ENCODE peak calls at places on chromosomes 13 and 19, in seven cellular contexts. S, Y, P, F, V, M and R are unnamed samples.
A peak's percentile ranks its signal among the peaks of the same experiment; 100 is the strongest.

GRCh38 chr19:30074741-30075460 is 132.9 kb downstream of the URI1 start:
- DNase-seq in M (no peak), S (no peak), Y (no peak), F (no peak), P (no peak), V (no peak), R (no peak)

GRCh38 chr13:100235311-100235901 is 146.5 kb downstream of the PCCA start:
- DNase-seq in Y (no peak), S (peak; percentile 20), F (no peak), P (peak; percentile 44), V (peak; percentile 73), M (no peak), R (peak; percentile 15)

GRCh38 chr13:30660796-30661195 is 43.1 kb downstream of the USPL1 start:
- DNase-seq in M (no peak), Y (no peak), V (no peak), P (peak; percentile 37), S (no peak), F (no peak), R (no peak)

GRCh38 chr13:23871616-23872220 is 17.5 kb downstream of the MIPEP start:
- DNase-seq in P (peak; percentile 20), M (no peak), V (peak; percentile 62), F (no peak), S (no peak), Y (no peak), R (no peak)

GRCh38 chr13:38662362-38662761 is 24.5 kb upstream of the FREM2 start:
- DNase-seq in P (peak; percentile 56), Y (no peak), F (no peak), M (no peak), S (no peak), V (peak; percentile 58), R (no peak)

GRCh38 chr13:25165664-25166063 is 6.4 kb downstream of the AMER2 start:
- DNase-seq in Y (no peak), M (no peak), F (no peak), P (peak; percentile 52), V (no peak), S (no peak), R (no peak)

GRCh38 chr13:111920306-111920931 is 146.5 kb upstream of the SOX1 start:
- DNase-seq in V (no peak), Y (no peak), P (no peak), S (no peak), M (no peak), F (no peak), R (no peak)

GRCh38 chr19:33482486-33482885 is 39.1 kb downstream of the PEPD start:
- DNase-seq in Y (no peak), F (no peak), S (no peak), P (no peak), M (no peak), V (peak; percentile 36), R (no peak)

GRCh38 chr19:33902395-33902794 is 105.7 kb downstream of the KCTD15 start:
- DNase-seq in S (no peak), V (no peak), F (no peak), P (no peak), Y (no peak), M (no peak), R (no peak)

GRCh38 chr13:21326155-21327030 is 132.7 kb downstream of the ZDHHC20 start:
- DNase-seq in V (peak; percentile 35), M (no peak), P (peak; percentile 26), S (no peak), F (peak; percentile 86), Y (peak; percentile 24), R (peak; percentile 30)

GRCh38 chr19:10260141-10260584 is 8.1 kb downstream of the MRPL4 start:
- DNase-seq in S (no peak), M (no peak), Y (no peak), P (no peak), V (no peak), F (no peak), R (peak; percentile 67)

GRCh38 chr19:50496189-50497029 is 14.6 kb downstream of the JOSD2 start:
- DNase-seq in S (no peak), P (peak; percentile 52), M (no peak), V (no peak), F (peak; percentile 47), Y (no peak), R (peak; percentile 85)

GRCh38 chr13:32468502-32469147 is 40.7 kb upstream of the N4BP2L1 start:
- DNase-seq in M (no peak), Y (no peak), F (no peak), P (no peak), S (no peak), V (no peak), R (no peak)

GRCh38 chr13:101868585-101869469 is 416.4 kb downstream of the ITGBL1 start:
- DNase-seq in S (no peak), M (no peak), P (peak; percentile 47), V (no peak), F (no peak), Y (no peak), R (no peak)

GRCh38 chr13:37395544-37395943 is 203.0 kb downstream of the POSTN start:
- DNase-seq in F (no peak), P (no peak), V (no peak), M (no peak), Y (no peak), S (no peak), R (no peak)

DNA sequence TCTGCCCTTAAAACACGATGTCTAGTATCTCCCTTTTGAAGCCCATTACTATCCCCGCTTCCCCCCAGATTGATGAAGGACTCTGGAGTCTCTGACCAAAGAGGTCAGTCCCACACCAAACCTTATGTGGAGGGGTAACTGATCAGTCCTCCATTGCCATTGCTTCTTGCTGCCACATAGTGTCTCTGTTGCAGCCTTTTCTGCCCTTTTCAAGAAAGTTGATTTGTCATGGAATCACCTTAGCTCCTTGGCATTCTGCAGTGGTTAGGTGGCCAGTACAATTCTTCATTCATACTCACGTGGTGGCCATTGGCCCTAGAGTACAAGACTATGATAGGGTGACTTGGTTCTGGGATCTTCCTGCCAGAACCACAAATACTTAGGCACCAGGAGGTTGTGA is 8.4 kb upstream of the HTR2A start:
- DNase-seq in P (no peak), Y (no peak), M (no peak), F (no peak), V (no peak), S (no peak), R (no peak)
- TF ChIP-seq CTCF in P (no peak), Y (no peak), M (no peak), F (no peak), V (peak; percentile 32), S (no peak), R (no peak)

GRCh38 chr13:60412909-60413616 is 16.0 kb downstream of the TDRD3 start:
- DNase-seq in S (no peak), F (no peak), Y (no peak), V (no peak), P (no peak), M (no peak), R (no peak)

GRCh38 chr13:60417734-60418133 is 20.7 kb downstream of the TDRD3 start:
- DNase-seq in F (no peak), V (no peak), P (no peak), M (no peak), S (no peak), Y (no peak), R (no peak)

GRCh38 chr13:60411464-60411863 is 14.4 kb downstream of the TDRD3 start:
- DNase-seq in M (no peak), S (no peak), Y (no peak), V (no peak), P (no peak), F (no peak), R (no peak)

GRCh38 chr13:60411983-60412382 is 15.0 kb downstream of the TDRD3 start:
- DNase-seq in Y (no peak), M (no peak), S (no peak), F (no peak), V (no peak), P (no peak), R (no peak)

DNA sequence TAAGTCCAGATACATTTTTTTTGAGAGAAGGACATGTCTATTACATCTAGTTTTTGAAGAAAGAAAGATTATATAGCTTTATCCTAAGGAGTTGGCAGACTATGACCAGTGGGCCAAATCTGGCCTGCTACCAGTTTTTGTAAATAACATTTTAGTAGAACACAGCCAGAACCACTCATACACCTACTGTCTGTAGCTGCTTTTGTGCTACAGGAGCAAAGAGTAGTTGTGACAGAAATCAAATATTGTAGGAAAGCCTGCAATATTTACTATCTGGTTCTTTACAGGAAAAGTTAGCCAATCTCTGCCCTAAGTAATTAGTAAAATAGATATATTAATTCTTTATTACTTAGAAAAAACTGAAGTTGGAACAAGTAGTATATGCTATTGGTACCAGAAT is 17.2 kb downstream of the TDRD3 start:
- DNase-seq in F (no peak), Y (no peak), M (no peak), V (no peak), P (no peak), S (no peak), R (no peak)
- TF ChIP-seq CTCF in F (no peak), Y (no peak), M (no peak), V (no peak), P (no peak), S (no peak), R (no peak)

DNA sequence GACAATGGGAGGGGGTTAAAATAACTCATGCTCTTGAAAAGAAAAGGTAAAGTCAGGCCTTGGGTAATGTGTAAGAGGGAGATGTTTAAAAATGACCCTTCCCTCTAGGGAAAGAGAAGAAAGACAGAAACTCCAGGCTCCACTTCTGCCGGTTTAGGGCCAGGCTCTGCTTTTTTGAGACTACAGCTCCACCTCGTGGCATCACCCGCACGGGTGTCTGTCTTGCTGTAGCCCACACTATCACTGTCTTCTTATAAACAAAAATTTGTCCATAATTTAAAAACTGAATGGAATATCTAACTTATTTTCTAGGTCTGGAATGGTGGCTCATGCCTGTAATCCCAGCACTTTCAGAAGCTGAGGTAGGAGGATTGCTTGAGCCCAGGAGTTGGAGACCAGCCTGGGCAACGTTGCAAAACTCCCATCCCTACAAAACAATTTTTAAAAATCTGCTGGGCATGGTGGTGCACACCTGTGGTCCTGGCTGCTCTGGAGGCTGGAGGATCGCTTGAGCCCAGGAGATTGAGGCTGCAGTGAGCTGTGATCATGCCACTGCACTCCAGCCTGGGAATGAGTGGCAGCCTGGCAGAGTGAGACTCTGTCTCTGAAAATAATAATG is 65.1 kb upstream of the GTF3A start:
- DNase-seq in S (peak; percentile 76), Y (peak; percentile 45), V (peak; percentile 69), F (peak; percentile 76), P (peak; percentile 77), M (no peak), R (peak; percentile 63)
- TF ChIP-seq CTCF in S (peak; percentile 49), Y (peak; percentile 61), V (peak; percentile 85), F (peak; percentile 60), P (peak; percentile 83), M (peak; percentile 64), R (peak; percentile 17)

DNA sequence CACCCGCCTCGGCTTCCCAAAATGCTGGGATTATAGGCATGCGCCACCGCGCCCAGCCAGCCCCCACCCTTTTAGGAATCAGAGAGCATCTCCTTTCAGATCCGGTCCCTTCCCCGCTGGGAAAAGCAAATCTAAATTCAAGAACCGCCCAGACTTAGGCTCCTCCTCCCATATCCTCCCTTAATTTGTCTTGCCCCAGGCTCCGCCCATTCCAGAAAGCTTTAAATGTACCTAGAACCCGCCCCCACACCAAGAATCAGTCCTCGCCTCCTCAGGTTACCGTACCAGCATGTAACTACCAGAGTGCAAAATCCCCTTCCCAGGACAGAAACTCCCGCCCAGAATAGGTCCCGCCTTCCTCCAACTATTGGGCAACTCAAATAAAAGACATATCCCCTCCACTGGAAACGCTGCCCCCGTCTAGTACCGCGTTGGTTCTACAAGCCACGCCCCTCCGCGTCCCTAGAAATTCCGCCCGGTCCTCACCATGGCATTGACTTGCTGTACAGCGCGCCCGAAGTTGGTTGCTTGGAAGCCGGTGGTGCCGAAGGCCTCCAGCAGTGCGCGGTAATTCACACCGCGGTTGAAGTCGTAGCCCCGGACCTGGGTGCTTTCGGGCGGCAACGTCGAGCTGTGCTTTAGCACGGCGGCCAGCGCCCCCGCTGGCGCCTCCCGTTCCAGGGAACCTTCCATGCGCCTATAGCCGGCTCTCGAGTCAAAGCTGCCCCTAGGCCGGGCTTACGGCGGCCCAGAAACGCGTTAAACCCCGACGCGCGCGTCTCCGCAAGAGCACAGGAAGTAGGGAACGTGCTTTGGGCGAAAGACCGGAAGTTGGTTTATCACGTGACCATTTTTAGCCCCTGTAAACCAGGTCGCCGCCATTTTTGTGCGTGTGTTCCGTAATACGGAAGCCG is at the start of gene DHPS:
- DNase-seq in F (peak; percentile 92), S (peak; percentile 85), M (peak; percentile 85), Y (peak; percentile 96), P (peak; percentile 97), V (peak; percentile 98), R (peak; percentile 81)
- TF ChIP-seq CTCF in F (no peak), S (no peak), M (no peak), Y (no peak), P (no peak), V (no peak), R (no peak)